ENCODE peak calls at places on chromosome 1, in eight cellular contexts. L is neural progenitor cell, P is AG04450, M is uterus, U is thoracic aorta, R is left lung, B is keratinocyte, Y is cardiac muscle cell. N is an unnamed sample.

GRCh38 chr1:230155021-230155420 is 88.0 kb downstream of the GALNT2 start:
- DNase-seq in B (no peak), M (no peak), Y (no peak), R (no peak), L (no peak), P (no peak), U (no peak), N (no peak)

GRCh38 chr1:27634166-27634981 is 611 bp downstream of the FGR start:
- DNase-seq in L (peak; percentile 45), M (no peak), B (no peak), Y (peak; percentile 26), R (no peak), U (no peak), P (no peak), N (no peak)

GRCh38 chr1:222897527-222898190 is 82.8 kb downstream of the DISP1 start:
- DNase-seq in M (no peak), L (no peak), Y (no peak), B (no peak), R (no peak), U (no peak), P (no peak), N (no peak)

GRCh38 chr1:170340259-170340658 is 191.7 kb upstream of the GORAB start:
- DNase-seq in P (no peak), U (no peak), Y (no peak), R (no peak), B (no peak), M (no peak), L (no peak), N (no peak)

GRCh38 chr1:6850537-6850936 is 65.3 kb downstream of the CAMTA1 start:
- DNase-seq in Y (no peak), B (no peak), M (no peak), P (no peak), R (no peak), L (no peak), U (no peak), N (no peak)

GRCh38 chr1:66335859-66336640 is 197.9 kb upstream of the SGIP1 start:
- DNase-seq in P (no peak), U (peak; percentile 28), M (peak; percentile 35), Y (no peak), L (no peak), B (no peak), R (peak; percentile 83), N (no peak)

GRCh38 chr1:247857986-247858356 is 984 bp downstream of the TRIM58 start:
- DNase-seq in L (no peak), R (no peak), U (no peak), B (no peak), M (no peak), P (no peak), Y (no peak), N (no peak)

GRCh38 chr1:235875236-235875635 is 8.5 kb upstream of the LYST start:
- DNase-seq in R (no peak), L (no peak), B (no peak), Y (no peak), M (no peak), P (no peak), U (no peak), N (no peak)

GRCh38 chr1:23168079-23168461 is 586 bp downstream of the LUZP1 start:
- DNase-seq in U (no peak), Y (peak; percentile 83), R (peak; percentile 52), M (peak; percentile 40), P (no peak), B (no peak), L (no peak), N (peak; percentile 26)

GRCh38 chr1:11731719-11732283 is 4.1 kb upstream of the AGTRAP start:
- DNase-seq in Y (no peak), P (peak; percentile 37), R (peak; percentile 64), B (no peak), U (no peak), M (peak; percentile 77), L (peak; percentile 71), N (peak; percentile 70)

GRCh38 chr1:11749203-11749689 is 12.7 kb upstream of the C1orf167 start:
- DNase-seq in L (peak; percentile 49), M (no peak), R (peak; percentile 68), U (no peak), P (no peak), Y (peak; percentile 37), B (peak; percentile 32), N (no peak)

GRCh38 chr1:104488296-104489015 is 738.8 kb downstream of the AMY1C start:
- DNase-seq in Y (no peak), U (no peak), M (no peak), B (no peak), R (no peak), P (no peak), L (no peak), N (no peak)

GRCh38 chr1:212520746-212521145 is 87.8 kb upstream of the ATF3 start:
- DNase-seq in P (no peak), R (no peak), Y (no peak), L (no peak), U (no peak), B (no peak), M (no peak), N (no peak)

GRCh38 chr1:95041491-95042165 is 31.1 kb downstream of the ALG14 start:
- DNase-seq in L (peak; percentile 39), R (peak; percentile 49), U (no peak), P (peak; percentile 80), B (no peak), M (peak; percentile 81), Y (peak; percentile 71), N (peak; percentile 11)

GRCh38 chr1:37717631-37718030 is 25.3 kb downstream of the CDCA8 start:
- DNase-seq in R (no peak), U (no peak), B (no peak), Y (no peak), L (no peak), M (no peak), P (no peak), N (no peak)

GRCh38 chr1:73097917-73098316 is 815.6 kb upstream of the NEGR1 start:
- DNase-seq in Y (peak; percentile 26), B (no peak), L (no peak), M (no peak), P (no peak), U (no peak), R (no peak), N (no peak)

GRCh38 chr1:6180215-6180577 is at the start of gene CHD5:
- DNase-seq in R (no peak), Y (no peak), B (no peak), M (no peak), U (no peak), L (peak; percentile 83), P (no peak), N (no peak)

DNA sequence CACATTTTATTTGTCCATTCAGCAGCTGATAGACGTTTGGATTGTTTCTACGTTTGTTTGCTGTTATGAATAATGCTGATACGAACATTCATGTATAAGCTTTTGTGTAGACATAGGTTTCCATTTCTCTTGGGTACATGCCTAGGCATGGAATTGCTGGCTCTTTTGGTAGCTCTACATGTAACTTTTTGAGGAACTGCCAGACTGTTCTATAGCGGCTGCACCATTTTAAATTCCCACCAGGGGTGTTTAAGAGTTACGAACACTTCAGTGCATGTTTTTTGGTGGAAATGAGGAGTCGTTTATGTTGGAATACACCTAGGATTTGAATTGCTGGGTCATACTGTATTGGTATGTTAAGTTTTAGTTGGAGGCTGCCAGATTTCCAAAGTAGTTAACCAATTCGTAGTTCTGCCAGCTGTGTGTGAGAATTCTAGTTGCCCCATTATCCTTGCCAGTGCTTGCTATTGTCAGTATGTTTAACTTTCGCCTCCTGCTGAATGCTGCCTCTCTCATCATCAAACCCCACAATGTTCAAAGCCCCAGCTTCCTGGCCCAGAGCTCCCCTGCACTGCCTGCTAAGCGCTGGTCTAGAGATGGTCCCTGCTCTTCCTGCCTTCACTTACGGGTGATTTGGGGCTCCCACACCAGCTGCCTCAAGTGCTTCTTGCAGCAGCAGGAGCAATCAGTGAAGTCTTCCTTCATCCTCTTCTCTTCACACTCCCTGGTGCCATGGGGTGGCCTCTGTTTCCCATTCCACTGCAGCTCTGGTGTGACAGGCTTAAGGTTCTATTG is 81.0 kb downstream of the MAN1C1 start:
- DNase-seq in B (no peak), R (no peak), Y (no peak), P (no peak), L (no peak), M (no peak), U (no peak), N (no peak)
- H3K27ac ChIP-seq in B (no peak overlapping the region), R (no peak overlapping the region), Y (peak overlapping the region; percentile 93), P (no peak overlapping the region), L (no peak overlapping the region), M (peak overlapping the region; percentile 90), U (peak overlapping the region; percentile 69), N (no peak overlapping the region)

DNA sequence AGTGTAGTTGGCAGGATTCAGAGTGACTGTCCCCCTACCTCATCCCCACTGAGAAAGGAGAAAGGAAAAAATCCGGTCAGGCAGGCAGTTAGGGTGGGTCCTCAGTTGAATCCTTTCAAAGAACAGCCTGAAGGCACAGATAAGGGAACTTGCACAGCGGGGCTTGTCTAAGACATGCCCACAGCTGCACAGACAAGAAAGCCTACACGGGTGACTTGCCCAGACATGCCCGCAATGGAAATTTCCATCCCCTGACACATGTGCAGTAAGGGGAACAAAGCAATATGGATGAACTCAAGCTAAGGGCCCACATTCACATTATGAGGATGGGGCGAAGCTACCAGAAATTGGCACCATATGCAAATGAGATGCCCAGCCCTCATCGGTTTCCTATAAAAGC is 82.5 kb downstream of the DESI2 start:
- DNase-seq in Y (no peak), R (no peak), B (peak; percentile 78), U (no peak), L (no peak), P (no peak), M (no peak), N (no peak)
- H3K27ac ChIP-seq in Y (no peak overlapping the region), R (no peak overlapping the region), B (peak overlapping the region; percentile 10), U (no peak overlapping the region), L (no peak overlapping the region), P (no peak overlapping the region), M (no peak overlapping the region), N (no peak overlapping the region)

GRCh38 chr1:20882837-20883236 is 95.7 kb upstream of the HP1BP3 start:
- DNase-seq in B (no peak), M (no peak), Y (no peak), R (no peak), P (no peak), L (no peak), U (no peak), N (no peak)
- H3K27ac ChIP-seq in B (peak overlapping the region; percentile 87), M (no peak overlapping the region), Y (no peak overlapping the region), R (no peak overlapping the region), P (no peak overlapping the region), L (no peak overlapping the region), U (no peak overlapping the region), N (no peak overlapping the region)

GRCh38 chr1:87279966-87280535 is 48.6 kb upstream of the LMO4 start:
- DNase-seq in R (no peak), U (no peak), P (no peak), L (no peak), B (no peak), M (no peak), Y (no peak), N (no peak)

GRCh38 chr1:87273291-87273690 is 55.4 kb upstream of the LMO4 start:
- DNase-seq in R (no peak), U (no peak), M (no peak), B (no peak), Y (no peak), P (no peak), L (peak; percentile 50), N (no peak)

GRCh38 chr1:87279201-87279860 is 49.3 kb upstream of the LMO4 start:
- DNase-seq in R (no peak), M (no peak), B (no peak), L (no peak), P (no peak), Y (no peak), U (no peak), N (no peak)

GRCh38 chr1:87274851-87275250 is 53.8 kb upstream of the LMO4 start:
- DNase-seq in U (no peak), Y (no peak), L (no peak), M (no peak), B (no peak), R (no peak), P (no peak), N (no peak)

GRCh38 chr1:87278791-87279190 is 49.9 kb upstream of the LMO4 start:
- DNase-seq in U (no peak), B (no peak), L (no peak), R (no peak), Y (no peak), M (no peak), P (no peak), N (no peak)
- H3K27ac ChIP-seq in U (no peak overlapping the region), B (no peak overlapping the region), L (no peak overlapping the region), R (no peak overlapping the region), Y (no peak overlapping the region), M (no peak overlapping the region), P (no peak overlapping the region), N (no peak overlapping the region)